ENCODE peak calls at places on chromosome 3, in eight cellular contexts. J, S, T, Y, V, O, F and U are unnamed samples.

GRCh38 chr3:167882057-167882667 is 146.6 kb downstream of the SERPINI1 start:
- DNase-seq in J (peak; percentile 72), S (peak; percentile 71), T (peak; percentile 21), Y (no peak), V (no peak), O (peak; percentile 50), F (no peak), U (peak; percentile 77)

GRCh38 chr3:108333951-108334350 is 37.6 kb downstream of the HHLA2 start:
- DNase-seq in J (no peak), S (no peak), T (no peak), Y (no peak), V (no peak), O (no peak), F (no peak), U (no peak)

GRCh38 chr3:124246949-124247348 is 255.0 kb upstream of the ROPN1 start:
- DNase-seq in J (no peak), S (peak; percentile 48), T (no peak), Y (no peak), V (peak; percentile 19), O (peak; percentile 26), F (no peak), U (peak; percentile 47)

GRCh38 chr3:111521881-111522280 is 20.1 kb upstream of the CD96 start:
- DNase-seq in J (peak; percentile 59), S (no peak), T (no peak), Y (no peak), V (no peak), O (no peak), F (no peak), U (no peak)

GRCh38 chr3:29906906-29907305 is 626.0 kb downstream of the RBMS3 start:
- DNase-seq in J (peak; percentile 27), S (no peak), T (no peak), Y (no peak), V (no peak), O (no peak), F (no peak), U (no peak)

GRCh38 chr3:52355526-52355925 is 39.4 kb downstream of the DNAH1 start:
- DNase-seq in J (no peak), S (no peak), T (no peak), Y (peak; percentile 23), V (no peak), O (no peak), F (no peak), U (no peak)

GRCh38 chr3:197499427-197499826 is 56.3 kb downstream of the BDH1 start:
- DNase-seq in J (no peak), S (no peak), T (no peak), Y (no peak), V (peak; percentile 75), O (no peak), F (no peak), U (peak; percentile 71)

GRCh38 chr3:24510030-24510648 is 15.5 kb upstream of the THRB start:
- DNase-seq in J (no peak), S (no peak), T (no peak), Y (no peak), V (no peak), O (peak; percentile 43), F (no peak), U (peak; percentile 59)

GRCh38 chr3:189041482-189042090 is 130.2 kb upstream of the TPRG1 start:
- DNase-seq in J (peak; percentile 57), S (peak; percentile 91), T (peak; percentile 64), Y (peak; percentile 49), V (peak; percentile 47), O (peak; percentile 67), F (peak; percentile 50), U (peak; percentile 75)

GRCh38 chr3:114308830-114309229 is 15.0 kb downstream of the TIGIT start:
- DNase-seq in J (no peak), S (no peak), T (peak; percentile 36), Y (peak; percentile 42), V (peak; percentile 33), O (no peak), F (peak; percentile 35), U (no peak)

GRCh38 chr3:135556184-135556583 is 409.3 kb upstream of the PPP2R3A start:
- DNase-seq in J (no peak), S (no peak), T (no peak), Y (no peak), V (no peak), O (no peak), F (no peak), U (no peak)

GRCh38 chr3:52978109-52978754 is 67.6 kb downstream of the SFMBT1 start:
- DNase-seq in J (no peak), S (no peak), T (no peak), Y (no peak), V (no peak), O (no peak), F (no peak), U (peak; percentile 32)

GRCh38 chr3:73521936-73522335 is 102.8 kb downstream of the PDZRN3 start:
- DNase-seq in J (no peak), S (no peak), T (no peak), Y (no peak), V (peak; percentile 71), O (no peak), F (no peak), U (no peak)

DNA sequence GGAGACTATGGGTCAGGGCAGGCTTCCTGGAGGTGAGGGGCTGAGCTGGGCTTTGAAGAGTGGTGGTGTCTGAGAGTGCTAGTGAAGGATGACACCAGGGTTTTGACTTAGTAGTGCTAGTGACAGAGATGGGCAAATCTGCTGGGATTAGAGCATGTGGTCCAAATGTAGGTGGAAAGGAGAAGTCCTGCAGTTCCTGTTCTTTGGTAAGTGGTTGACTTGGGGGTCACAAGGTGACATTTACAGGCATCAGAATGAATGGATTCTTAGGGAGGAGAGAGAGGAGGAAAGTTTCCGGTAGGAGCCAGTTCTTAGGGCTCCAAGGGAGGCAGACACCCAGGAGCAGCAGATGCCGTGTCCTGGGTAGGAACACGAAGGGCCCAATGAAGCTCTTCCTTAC is 790 bp upstream of the DOCK3 start:
- DNase-seq in J (no peak), S (peak; percentile 17), T (no peak), Y (no peak), V (no peak), O (no peak), F (no peak), U (no peak)
- H3K4me3 ChIP-seq in J (no peak overlapping the region), S (peak overlapping the region; percentile 64), T (no peak overlapping the region), Y (no peak overlapping the region), V (no peak overlapping the region), O (no peak overlapping the region), F (no peak overlapping the region), U (no peak overlapping the region)

GRCh38 chr3:129622418-129622872 is 16.0 kb upstream of the PLXND1 start:
- DNase-seq in J (no peak), S (no peak), T (no peak), Y (peak; percentile 76), V (no peak), O (no peak), F (no peak), U (no peak)

GRCh38 chr3:129621626-129622417 is 15.3 kb upstream of the PLXND1 start:
- DNase-seq in J (no peak), S (no peak), T (no peak), Y (peak; percentile 81), V (no peak), O (peak; percentile 75), F (no peak), U (no peak)

GRCh38 chr3:129619726-129620162 is 13.3 kb upstream of the PLXND1 start:
- DNase-seq in J (no peak), S (no peak), T (no peak), Y (peak; percentile 66), V (no peak), O (no peak), F (no peak), U (no peak)

GRCh38 chr3:129622933-129623332 is 16.5 kb upstream of the PLXND1 start:
- DNase-seq in J (no peak), S (no peak), T (no peak), Y (peak; percentile 62), V (no peak), O (peak; percentile 29), F (no peak), U (no peak)

GRCh38 chr3:129620828-129621605 is 14.5 kb upstream of the PLXND1 start:
- DNase-seq in J (no peak), S (no peak), T (no peak), Y (peak; percentile 64), V (no peak), O (no peak), F (no peak), U (no peak)
- H3K4me3 ChIP-seq in J (no peak overlapping the region), S (no peak overlapping the region), T (no peak overlapping the region), Y (no peak overlapping the region), V (no peak overlapping the region), O (no peak overlapping the region), F (no peak overlapping the region), U (no peak overlapping the region)

GRCh38 chr3:152380048-152380447 is 111.3 kb downstream of the MBNL1 start:
- DNase-seq in J (peak; percentile 24), S (no peak), T (no peak), Y (no peak), V (no peak), O (no peak), F (no peak), U (no peak)

GRCh38 chr3:152383136-152383606 is 114.4 kb downstream of the MBNL1 start:
- DNase-seq in J (no peak), S (no peak), T (no peak), Y (no peak), V (no peak), O (no peak), F (no peak), U (no peak)

GRCh38 chr3:152379415-152380042 is 110.8 kb downstream of the MBNL1 start:
- DNase-seq in J (no peak), S (no peak), T (no peak), Y (no peak), V (no peak), O (peak; percentile 60), F (no peak), U (no peak)

GRCh38 chr3:152382312-152383135 is 113.8 kb downstream of the MBNL1 start:
- DNase-seq in J (peak; percentile 55), S (no peak), T (no peak), Y (no peak), V (no peak), O (peak; percentile 67), F (no peak), U (peak; percentile 48)

GRCh38 chr3:152381881-152382295 is 113.2 kb downstream of the MBNL1 start:
- DNase-seq in J (peak; percentile 19), S (no peak), T (no peak), Y (no peak), V (no peak), O (no peak), F (no peak), U (no peak)
- H3K4me3 ChIP-seq in J (no peak overlapping the region), S (no peak overlapping the region), T (no peak overlapping the region), Y (peak overlapping the region; percentile 61), V (peak overlapping the region; percentile 2), O (no peak overlapping the region), F (no peak overlapping the region), U (peak overlapping the region; percentile 35)

DNA sequence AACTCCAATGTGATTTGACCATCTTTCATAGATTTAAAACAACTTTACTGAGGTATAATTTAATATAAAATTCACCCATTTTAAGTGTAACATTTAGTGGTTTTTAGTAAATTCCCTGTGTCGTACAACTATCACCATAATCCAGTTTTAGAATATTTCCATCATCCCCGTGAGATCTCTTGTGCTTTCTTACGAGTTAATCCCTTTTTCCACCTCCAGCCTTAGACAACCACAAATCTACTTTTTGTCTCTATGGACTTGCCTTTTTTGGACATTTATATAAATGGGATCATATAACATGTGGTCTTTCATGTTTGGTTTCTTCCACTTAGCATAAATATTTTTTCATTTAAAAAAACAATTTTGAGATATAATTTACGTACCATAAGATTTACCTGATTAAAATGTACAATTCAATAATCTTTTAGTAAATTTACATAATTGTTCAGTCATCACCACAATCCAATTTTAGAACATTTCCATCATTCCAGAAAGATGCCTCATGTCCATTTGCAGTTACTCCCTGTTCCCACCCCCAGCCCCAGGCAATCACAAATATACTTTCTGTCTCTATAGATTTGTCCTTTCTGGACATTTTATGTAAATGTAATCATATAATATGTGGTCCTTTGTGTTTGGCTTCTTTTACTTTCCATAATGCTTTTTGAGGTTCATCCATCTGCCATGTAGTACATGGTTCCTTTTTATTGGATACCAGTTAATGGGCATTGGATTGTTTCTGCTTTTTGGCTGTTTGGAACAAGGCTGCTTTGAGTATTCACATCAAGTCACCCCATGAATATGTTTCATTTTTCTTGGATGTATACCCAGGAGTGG is 3.0 kb downstream of the OXSR1 start:
- DNase-seq in J (peak; percentile 42), S (no peak), T (no peak), Y (no peak), V (no peak), O (no peak), F (no peak), U (peak; percentile 73)
- H3K4me3 ChIP-seq in J (no peak overlapping the region), S (no peak overlapping the region), T (no peak overlapping the region), Y (no peak overlapping the region), V (no peak overlapping the region), O (no peak overlapping the region), F (no peak overlapping the region), U (no peak overlapping the region)